ENCODE peak calls at places on chromosome 13, in five cellular contexts. H is Panc1; P is testis; Q is ascending aorta; N is effector memory CD4-positive, alpha-beta T cell. U is an unnamed sample.
A peak's percentile ranks its signal among the peaks of the same experiment; 100 is the strongest.

GRCh38 chr13:34357435-34358232 is 539.7 kb downstream of the RFC3 start:
- DNase-seq in H (peak; percentile 18), P (no peak), Q (no peak), N (no peak), U (no peak)

GRCh38 chr13:49993666-49994065 is 3.2 kb upstream of the TRIM13 start:
- DNase-seq in H (no peak), P (no peak), Q (no peak), N (no peak), U (no peak)

GRCh38 chr13:27353166-27353583 is 71.2 kb upstream of the GTF3A start:
- DNase-seq in H (no peak), P (no peak), Q (no peak), N (no peak), U (no peak)

GRCh38 chr13:41137951-41138350 is 5.3 kb upstream of the KBTBD6 start:
- DNase-seq in H (no peak), P (no peak), Q (no peak), N (no peak), U (no peak)

GRCh38 chr13:36430247-36431203 is 1.8 kb upstream of the CCNA1 start:
- DNase-seq in H (no peak), P (no peak), Q (no peak), N (no peak), U (no peak)

GRCh38 chr13:49292742-49293498 is 45.2 kb downstream of the CDADC1 start:
- DNase-seq in H (no peak), P (no peak), Q (peak; percentile 54), N (no peak), U (no peak)

GRCh38 chr13:20713014-20713376 is 9.5 kb downstream of the IL17D start:
- DNase-seq in H (no peak), P (no peak), Q (no peak), N (no peak), U (no peak)

GRCh38 chr13:33213024-33213795 is 72.3 kb downstream of the STARD13 start:
- DNase-seq in H (no peak), P (no peak), Q (no peak), N (no peak), U (no peak)

GRCh38 chr13:49240017-49240416 is 7.7 kb upstream of the CDADC1 start:
- DNase-seq in H (no peak), P (peak; percentile 38), Q (no peak), N (no peak), U (no peak)

GRCh38 chr13:23752111-23753001 is 136.8 kb downstream of the MIPEP start:
- DNase-seq in H (no peak), P (no peak), Q (no peak), N (no peak), U (no peak)

GRCh38 chr13:35914662-35915061 is 216.5 kb downstream of the DCLK1 start:
- DNase-seq in H (no peak), P (no peak), Q (no peak), N (no peak), U (no peak)

GRCh38 chr13:41802684-41803554 is 158.0 kb downstream of the VWA8 start:
- DNase-seq in H (no peak), P (no peak), Q (no peak), N (no peak), U (no peak)

GRCh38 chr13:51999525-51999924 is 11.7 kb downstream of the ATP7B start:
- DNase-seq in H (no peak), P (peak; percentile 38), Q (no peak), N (no peak), U (no peak)

GRCh38 chr13:39766464-39767167 is 111.2 kb downstream of the COG6 start:
- DNase-seq in H (no peak), P (no peak), Q (no peak), N (no peak), U (no peak)

GRCh38 chr13:30748717-30749116 is 13.4 kb downstream of the ALOX5AP start:
- DNase-seq in H (no peak), P (no peak), Q (no peak), N (no peak), U (no peak)

GRCh38 chr13:51906581-51906980 is 44.8 kb downstream of the CCDC70 start:
- DNase-seq in H (no peak), P (no peak), Q (no peak), N (no peak), U (no peak)

GRCh38 chr13:75432811-75433244 is 49.1 kb downstream of the TBC1D4 start:
- DNase-seq in H (no peak), P (no peak), Q (no peak), N (no peak), U (no peak)

GRCh38 chr13:25267715-25268114 is 19.6 kb downstream of the MTMR6 start:
- DNase-seq in H (no peak), P (no peak), Q (no peak), N (no peak), U (no peak)

GRCh38 chr13:25268561-25268960 is 18.7 kb downstream of the MTMR6 start:
- DNase-seq in H (no peak), P (no peak), Q (no peak), N (no peak), U (no peak)
- H3K36me3 ChIP-seq in H (no peaks in the 10 kb centered on the region), P (no peaks in the 10 kb centered on the region), Q (peaks cover 25% of the 10 kb centered on the region), N (peaks cover 38% of the 10 kb centered on the region), U (peaks cover 3% of the 10 kb centered on the region)

GRCh38 chr13:44306401-44307192 is 67.0 kb upstream of the SERP2 start:
- DNase-seq in H (peak; percentile 47), P (no peak), Q (peak; percentile 38), N (no peak), U (no peak)
- H3K4me1 ChIP-seq in H (no peaks in the 10 kb centered on the region), P (peaks cover 4% of the 10 kb centered on the region), Q (peaks cover 35% of the 10 kb centered on the region), N (no peaks in the 10 kb centered on the region), U (peaks cover 6% of the 10 kb centered on the region)

DNA sequence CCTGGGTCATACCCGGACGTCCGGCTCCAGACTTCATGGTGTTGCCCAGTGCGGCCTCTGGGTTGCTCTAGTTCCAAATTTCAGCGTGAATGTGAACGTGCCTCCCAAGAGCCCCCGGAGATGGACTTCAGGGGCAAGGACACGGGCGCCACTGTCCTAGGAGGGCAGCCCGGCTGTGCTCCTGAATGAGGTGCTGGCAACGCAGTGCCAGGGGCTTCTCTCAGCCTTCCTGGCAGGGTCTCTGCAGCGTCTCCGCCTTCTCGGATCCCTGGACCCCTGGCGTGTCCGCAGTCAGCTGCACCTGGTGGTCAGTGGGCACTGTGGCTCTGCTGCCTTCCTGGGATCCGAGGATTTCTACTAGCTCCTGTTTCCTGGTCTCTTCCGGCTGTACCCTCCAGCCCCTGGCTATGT is 101.7 kb upstream of the MCF2L start:
- DNase-seq in H (no peak), P (no peak), Q (no peak), N (no peak), U (no peak)
- H3K36me3 ChIP-seq in H (peaks cover 2% of the 10 kb centered on the region), P (no peaks in the 10 kb centered on the region), Q (peaks cover 14% of the 10 kb centered on the region), N (peaks cover 5% of the 10 kb centered on the region), U (peaks cover 2% of the 10 kb centered on the region)

DNA sequence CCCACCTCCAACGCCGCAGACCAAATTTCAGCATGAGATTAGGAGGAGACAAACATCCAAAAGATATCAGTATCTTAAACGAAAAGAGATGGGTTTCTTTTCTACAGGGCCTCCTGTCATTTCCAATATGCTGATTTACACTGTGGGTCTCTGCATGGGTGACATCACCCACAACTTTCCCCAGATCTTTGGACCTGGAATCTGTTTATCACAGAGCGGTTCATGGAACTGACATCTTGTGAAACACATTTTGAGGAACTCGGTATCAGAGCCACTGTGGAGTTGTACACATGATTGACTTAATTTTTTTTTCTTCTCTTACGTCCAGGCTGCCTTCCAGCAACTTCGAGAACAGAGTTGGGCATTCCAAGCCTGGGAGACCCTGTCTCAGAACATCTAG is 80.3 kb upstream of the SERP2 start:
- DNase-seq in H (no peak), P (no peak), Q (no peak), N (no peak), U (no peak)
- H3K4me1 ChIP-seq in H (no peaks in the 10 kb centered on the region), P (no peaks in the 10 kb centered on the region), Q (peaks cover 3% of the 10 kb centered on the region), N (no peaks in the 10 kb centered on the region), U (no peaks in the 10 kb centered on the region)

DNA sequence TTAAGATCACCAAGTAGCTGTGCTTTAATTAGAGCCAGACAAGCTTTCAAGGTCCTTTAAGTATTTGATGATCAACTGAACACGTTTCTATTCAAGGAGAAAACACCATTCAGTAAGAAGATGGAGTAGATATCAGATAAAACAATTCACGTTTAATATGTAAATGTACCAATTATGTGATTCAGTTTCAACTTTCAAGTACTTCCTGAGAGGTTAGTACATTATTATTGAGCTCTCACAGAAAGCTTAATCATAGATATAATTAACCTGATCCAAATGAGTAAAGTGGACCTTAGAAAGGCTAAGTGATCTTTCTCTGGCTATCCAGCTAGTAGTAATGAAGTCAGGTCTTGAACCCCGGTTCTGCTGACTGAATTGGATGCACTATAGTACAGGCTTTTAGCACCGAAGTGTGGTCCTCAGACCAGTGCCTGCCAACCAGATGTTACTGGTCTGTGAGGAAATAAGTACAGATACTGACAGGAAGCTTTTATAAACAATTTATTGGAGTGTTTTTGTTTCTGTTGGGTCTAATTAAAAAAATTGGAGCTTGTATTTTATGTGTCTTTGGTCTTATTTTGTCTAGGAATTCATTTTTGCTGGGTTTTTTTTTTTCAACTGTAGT is 10.2 kb downstream of the CLN5 start:
- DNase-seq in H (no peak), P (no peak), Q (no peak), N (no peak), U (no peak)
- H3K36me3 ChIP-seq in H (peaks cover 9% of the 10 kb centered on the region), P (no peaks in the 10 kb centered on the region), Q (peaks cover 52% of the 10 kb centered on the region), N (peaks cover 30% of the 10 kb centered on the region), U (no peaks in the 10 kb centered on the region)